ENCODE peak calls at places on chromosome 9, in nine cellular contexts. K, Q, W, Y, S, D, U, A and F are unnamed samples.

GRCh38 chr9:2565676-2566340 is 55.8 kb upstream of the VLDLR start:
- DNase-seq in K (no peak), Y (no peak), W (no peak), U (no peak), Q (no peak), A (no peak), D (no peak), S (no peak), F (no peak)

GRCh38 chr9:124799274-124800006 is 22.5 kb downstream of the OLFML2A start:
- DNase-seq in S (no peak), W (no peak), K (no peak), Q (no peak), Y (no peak), A (no peak), D (no peak), U (no peak), F (no peak)

GRCh38 chr9:93630806-93631411 is 54.5 kb downstream of the PHF2 start:
- DNase-seq in W (no peak), A (no peak), K (no peak), U (no peak), Y (no peak), Q (no peak), S (no peak), D (no peak), F (no peak)

GRCh38 chr9:114852050-114852594 is 46.3 kb upstream of the TNFSF15 start:
- DNase-seq in Q (no peak), W (no peak), Y (peak; percentile 94), K (no peak), S (peak; percentile 26), A (peak; percentile 95), U (no peak), D (no peak), F (peak; percentile 79)

GRCh38 chr9:33260372-33260771 is 4.1 kb downstream of the BAG1 start:
- DNase-seq in A (no peak), W (no peak), Q (no peak), U (no peak), S (no peak), Y (no peak), D (no peak), K (no peak), F (no peak)

GRCh38 chr9:35051069-35051967 is 21.1 kb downstream of the VCP start:
- DNase-seq in W (peak; percentile 27), S (no peak), A (peak; percentile 75), Q (peak; percentile 41), Y (peak; percentile 56), D (no peak), K (no peak), U (peak; percentile 34), F (peak; percentile 63)

GRCh38 chr9:74946686-74947085 is 6.0 kb downstream of the C9orf40 start:
- DNase-seq in D (no peak), Q (no peak), U (no peak), S (no peak), Y (no peak), K (no peak), W (no peak), A (no peak), F (peak; percentile 14)

GRCh38 chr9:116499986-116500871 is 186.9 kb upstream of the TRIM32 start:
- DNase-seq in Q (no peak), A (peak; percentile 81), S (no peak), K (no peak), D (no peak), Y (peak; percentile 63), U (no peak), W (peak; percentile 49), F (peak; percentile 92)

GRCh38 chr9:8552732-8553131 is 753.2 kb upstream of the DMAC1 start:
- DNase-seq in Q (no peak), A (no peak), K (no peak), S (no peak), U (no peak), W (no peak), Y (no peak), D (no peak), F (no peak)

GRCh38 chr9:26260238-26260637 is 582.0 kb upstream of the TUSC1 start:
- DNase-seq in A (peak; percentile 39), U (no peak), K (no peak), Q (no peak), W (no peak), Y (peak; percentile 36), D (no peak), S (no peak), F (no peak)

GRCh38 chr9:482736-483135 is 268.1 kb downstream of the DOCK8 start:
- DNase-seq in Q (no peak), W (no peak), S (no peak), U (no peak), D (no peak), K (no peak), A (no peak), Y (no peak), F (no peak)

GRCh38 chr9:89277454-89277853 is 33.5 kb upstream of the CKS2 start:
- DNase-seq in A (peak; percentile 33), S (no peak), Y (peak; percentile 63), Q (no peak), K (peak; percentile 9), W (no peak), D (no peak), U (no peak), F (peak; percentile 27)

GRCh38 chr9:81108391-81108790 is 581.0 kb downstream of the TLE1 start:
- DNase-seq in Y (no peak), S (no peak), K (no peak), W (no peak), U (no peak), A (no peak), D (no peak), Q (no peak), F (no peak)

GRCh38 chr9:81116340-81117207 is 572.8 kb downstream of the TLE1 start:
- DNase-seq in W (no peak), Y (peak; percentile 12), A (no peak), Q (no peak), D (no peak), S (no peak), U (no peak), K (no peak), F (no peak)

GRCh38 chr9:81113408-81114124 is 575.8 kb downstream of the TLE1 start:
- DNase-seq in S (no peak), U (no peak), D (no peak), Q (no peak), W (no peak), A (no peak), K (no peak), Y (no peak), F (no peak)

GRCh38 chr9:81108821-81109220 is 580.5 kb downstream of the TLE1 start:
- DNase-seq in W (no peak), U (no peak), Y (no peak), S (no peak), Q (no peak), D (no peak), K (no peak), A (no peak), F (no peak)

GRCh38 chr9:81112638-81113037 is 576.7 kb downstream of the TLE1 start:
- DNase-seq in Q (no peak), Y (no peak), K (no peak), U (no peak), D (no peak), W (no peak), S (no peak), A (no peak), F (no peak)
- H3K4me3 ChIP-seq in Q (no peak overlapping the region), Y (no peak overlapping the region), K (no peak overlapping the region), U (no peak overlapping the region), D (no peak overlapping the region), W (no peak overlapping the region), S (no peak overlapping the region), A (no peak overlapping the region), F (no peak overlapping the region)

GRCh38 chr9:127754099-127754760 is 19.1 kb upstream of the TOR2A start:
- DNase-seq in Q (no peak), K (no peak), S (no peak), U (no peak), Y (no peak), A (no peak), W (no peak), D (no peak), F (no peak)
- H3K4me3 ChIP-seq in Q (peak overlapping the region; percentile 39), K (no peak overlapping the region), S (no peak overlapping the region), U (no peak overlapping the region), Y (no peak overlapping the region), A (peak overlapping the region; percentile 18), W (no peak overlapping the region), D (no peak overlapping the region), F (no peak overlapping the region)

DNA sequence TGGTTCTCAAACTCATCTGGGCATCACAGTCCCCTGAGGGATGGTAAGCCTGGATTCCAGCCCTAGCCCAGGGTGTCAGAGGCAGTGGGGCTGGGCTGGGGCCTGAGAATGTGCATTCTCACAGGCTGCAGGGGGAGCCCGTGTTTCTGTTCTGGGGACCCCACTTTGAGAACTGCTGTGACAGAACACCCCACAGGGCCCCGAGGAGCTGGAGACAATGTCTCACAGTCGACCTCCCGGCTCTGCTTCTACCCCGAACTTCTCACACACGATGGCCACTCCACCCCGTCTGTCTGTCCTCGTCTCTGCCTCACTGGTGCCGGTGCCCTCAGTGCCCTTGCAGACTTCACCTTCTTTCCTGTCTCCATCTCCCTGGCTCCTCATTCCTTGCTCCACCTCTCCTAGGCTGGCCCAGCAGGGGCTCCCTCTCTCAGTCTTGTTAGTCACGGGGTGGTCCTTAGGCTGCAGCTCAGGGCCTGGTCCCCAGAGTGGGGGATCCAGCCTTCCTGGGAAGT is 130.0 kb downstream of the CACNA1B start:
- DNase-seq in Y (no peak), S (no peak), Q (no peak), K (no peak), A (no peak), W (no peak), D (no peak), U (no peak), F (no peak)
- H3K4me3 ChIP-seq in Y (no peak overlapping the region), S (no peak overlapping the region), Q (no peak overlapping the region), K (no peak overlapping the region), A (no peak overlapping the region), W (no peak overlapping the region), D (no peak overlapping the region), U (no peak overlapping the region), F (no peak overlapping the region)

GRCh38 chr9:98314381-98315066 is 59.1 kb upstream of the TBC1D2 start:
- DNase-seq in S (no peak), Y (peak; percentile 38), W (no peak), U (no peak), K (no peak), D (no peak), A (peak; percentile 62), Q (no peak), F (peak; percentile 82)

GRCh38 chr9:98310752-98311392 is 55.4 kb upstream of the TBC1D2 start:
- DNase-seq in D (no peak), A (no peak), W (no peak), K (no peak), Y (no peak), S (no peak), U (no peak), Q (no peak), F (peak; percentile 47)

GRCh38 chr9:98312365-98312764 is 56.9 kb upstream of the TBC1D2 start:
- DNase-seq in D (no peak), Q (no peak), K (peak; percentile 11), S (no peak), W (no peak), U (no peak), A (no peak), Y (no peak), F (no peak)

GRCh38 chr9:98315067-98315453 is 59.6 kb upstream of the TBC1D2 start:
- DNase-seq in Y (no peak), W (no peak), A (no peak), K (no peak), S (no peak), Q (no peak), D (no peak), U (no peak), F (no peak)

DNA sequence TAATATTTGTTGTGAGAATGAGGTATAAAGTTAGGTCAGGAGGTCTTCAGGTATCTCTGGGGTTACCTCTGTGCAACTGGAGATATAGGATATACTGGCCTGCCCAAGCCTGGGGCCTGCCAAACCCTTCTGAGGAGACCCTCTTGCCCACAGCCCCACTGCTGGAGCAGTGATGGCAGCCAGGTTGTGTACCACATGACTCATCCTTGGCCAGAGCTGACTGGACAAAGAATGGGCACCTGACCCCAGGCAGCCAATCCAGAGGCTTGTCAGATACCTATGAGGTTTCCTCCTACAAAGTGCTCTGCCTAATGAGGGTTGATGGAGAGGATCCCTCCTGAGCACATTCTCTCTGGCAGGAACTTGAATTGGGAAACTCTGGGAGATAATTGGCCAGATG is 56.1 kb upstream of the TBC1D2 start:
- DNase-seq in S (no peak), K (no peak), U (no peak), D (no peak), Y (no peak), A (no peak), Q (no peak), W (no peak), F (no peak)
- H3K4me3 ChIP-seq in S (no peak overlapping the region), K (no peak overlapping the region), U (no peak overlapping the region), D (no peak overlapping the region), Y (no peak overlapping the region), A (no peak overlapping the region), Q (no peak overlapping the region), W (no peak overlapping the region), F (no peak overlapping the region)